ENCODE peak calls at places on chromosomes 13 and 19, in eight cellular contexts. J is AG09309; Z is stimulated activated CD4-positive, alpha-beta T cell treated with anti-CD3 and anti-CD28 coated beads, Interleukin-15, amount 100 ng/mL, for 24 hours; I is activated CD4-positive, CD25-positive, alpha-beta regulatory T cell; K is T follicular helper cell; V is BE2C; P is osteocyte; A is C1 segment of cervical spinal cord. H is an unnamed sample.

GRCh38 chr19:33578697-33579096 is 43.1 kb upstream of the CHST8 start:
- DNase-seq in K (no peak), I (no peak), V (no peak), P (no peak), J (no peak), Z (no peak), A (no peak), H (no peak)

GRCh38 chr19:16899566-16900075 is 10.8 kb downstream of the F2RL3 start:
- DNase-seq in P (no peak), V (peak), I (no peak), A (no peak), J (no peak), K (no peak), Z (peak), H (peak)

GRCh38 chr19:28941833-28942232 is 271.1 kb downstream of the UQCRFS1 start:
- DNase-seq in V (no peak), Z (no peak), K (no peak), J (no peak), I (no peak), P (no peak), A (no peak), H (no peak)

GRCh38 chr13:21894091-21894490 is 223.2 kb downstream of the FGF9 start:
- DNase-seq in P (no peak), J (no peak), K (no peak), A (no peak), Z (no peak), I (no peak), V (no peak), H (no peak)

GRCh38 chr19:5967994-5968430 is 9.9 kb downstream of the RANBP3 start:
- DNase-seq in I (no peak), K (peak), Z (peak), P (no peak), A (peak), V (peak), J (peak), H (peak)

GRCh38 chr19:50568321-50569022 is at the start of gene LRRC4B:
- DNase-seq in J (no peak), K (no peak), Z (no peak), P (no peak), V (no peak), A (peak), I (no peak), H (no peak)

GRCh38 chr19:11821474-11821873 is 7.4 kb downstream of the ZNF440 start:
- DNase-seq in Z (no peak), P (no peak), V (peak), K (no peak), I (no peak), J (peak), A (no peak), H (no peak)

GRCh38 chr19:35641515-35642151 is at the start of gene ETV2:
- DNase-seq in A (no peak), J (no peak), P (no peak), K (no peak), V (peak), I (no peak), Z (peak), H (no peak)

GRCh38 chr19:48239582-48240141 is 16.1 kb downstream of the CARD8 start:
- DNase-seq in J (no peak), A (no peak), Z (no peak), I (no peak), V (no peak), P (no peak), K (no peak), H (no peak)

GRCh38 chr19:17766543-17767131 is 15.4 kb downstream of the FCHO1 start:
- DNase-seq in K (no peak), J (no peak), V (peak), I (no peak), A (peak), Z (peak), P (peak), H (no peak)

GRCh38 chr19:28075229-28075628 is 1137.7 kb downstream of the UQCRFS1 start:
- DNase-seq in K (no peak), Z (no peak), A (no peak), J (no peak), I (no peak), V (no peak), P (no peak), H (no peak)

GRCh38 chr19:57587529-57587928 is 3.6 kb downstream of the ZIK1 start:
- DNase-seq in Z (no peak), I (no peak), A (no peak), J (peak), K (no peak), P (no peak), V (no peak), H (no peak)

GRCh38 chr13:59542303-59542702 is 621.4 kb downstream of the DIAPH3 start:
- DNase-seq in I (no peak), K (no peak), Z (no peak), P (no peak), A (no peak), J (no peak), V (no peak), H (no peak)

GRCh38 chr19:18208098-18208951 is 4.5 kb upstream of the RAB3A start:
- DNase-seq in I (no peak), K (peak), A (peak), J (peak), P (no peak), Z (peak), V (peak), H (no peak)

GRCh38 chr19:50309396-50310125 is 19.6 kb downstream of the KCNC3 start:
- DNase-seq in A (no peak), J (no peak), P (no peak), Z (no peak), V (no peak), K (no peak), I (no peak), H (no peak)

GRCh38 chr19:11657307-11657706 is 60.0 kb downstream of the ZNF627 start:
- DNase-seq in P (no peak), K (no peak), V (no peak), Z (no peak), A (no peak), I (no peak), J (no peak), H (no peak)

GRCh38 chr19:33297401-33298145 is 4.8 kb downstream of the CEBPA start:
- DNase-seq in I (no peak), V (no peak), A (no peak), J (no peak), Z (no peak), K (no peak), P (no peak), H (no peak)

GRCh38 chr13:52348081-52348480 is 57.9 kb downstream of the THSD1 start:
- DNase-seq in I (no peak), Z (no peak), K (no peak), V (no peak), P (no peak), J (peak), A (no peak), H (no peak)

GRCh38 chr19:7706662-7707454 is 4.9 kb upstream of the FCER2 start:
- DNase-seq in V (no peak), K (no peak), Z (no peak), P (no peak), J (no peak), A (no peak), I (no peak), H (no peak)

GRCh38 chr13:112143753-112144615 is 77.0 kb downstream of the SOX1 start:
- DNase-seq in Z (no peak), A (no peak), P (no peak), I (no peak), J (no peak), V (no peak), K (no peak), H (no peak)

GRCh38 chr13:39684531-39685137 is 29.2 kb downstream of the COG6 start:
- DNase-seq in I (no peak), A (no peak), K (no peak), Z (no peak), P (no peak), V (no peak), J (no peak), H (no peak)

GRCh38 chr19:2221250-2221831 is 14.8 kb downstream of the PLEKHJ1 start:
- DNase-seq in K (no peak), J (no peak), I (no peak), V (peak), Z (no peak), P (no peak), A (no peak), H (peak)

GRCh38 chr13:75621147-75621546 is 15.0 kb upstream of the LMO7 start:
- DNase-seq in J (peak), K (no peak), V (no peak), I (no peak), A (no peak), Z (no peak), P (no peak), H (no peak)

GRCh38 chr13:33628662-33629061 is 189.3 kb upstream of the RFC3 start:
- DNase-seq in Z (no peak), K (no peak), P (no peak), I (no peak), J (no peak), V (no peak), A (no peak), H (no peak)

GRCh38 chr19:1266818-1267440 is 2.2 kb upstream of the CIRBP start:
- DNase-seq in J (no peak), I (peak), P (peak), Z (peak), A (peak), K (no peak), V (peak), H (no peak)

GRCh38 chr19:8611890-8612806 is 1.6 kb upstream of the ADAMTS10 start:
- DNase-seq in I (no peak), J (peak), P (no peak), K (no peak), A (no peak), Z (no peak), V (no peak), H (no peak)

GRCh38 chr19:35986664-35987570 is 8.1 kb upstream of the SDHAF1 start:
- DNase-seq in Z (peak), K (no peak), P (no peak), V (peak), A (peak), J (no peak), I (no peak), H (no peak)

GRCh38 chr13:95117092-95117491 is 184.2 kb downstream of the ABCC4 start:
- DNase-seq in I (no peak), Z (no peak), P (no peak), K (no peak), V (no peak), J (no peak), A (no peak), H (no peak)

GRCh38 chr19:55117063-55117635 is 288 bp downstream of the PPP1R12C start:
- DNase-seq in A (no peak), K (peak), P (no peak), I (no peak), J (no peak), V (no peak), Z (peak), H (no peak)

H was measured in Panc1.